ENCODE peak calls at places on chromosomes 12 and 14, in nine cellular contexts. One of them, this sample, is unnamed.

GRCh38 chr12:114879354-114879753 is 195.4 kb upstream of the TBX3 start:
- DNase-seq in HFFc6: no peak
- DNase-seq in activated B cell treated with CpG ODN at 0.5 μM for 24 hours: no peak
- DNase-seq in cardiac fibroblast: no peak
- DNase-seq in PC-3: no peak
- DNase-seq in Calu3: no peak
- DNase-seq in brain microvascular endothelial cell: no peak
- DNase-seq in dorsolateral prefrontal cortex: no peak
- DNase-seq in RWPE1: no peak
- DNase-seq in this sample: no peak

GRCh38 chr12:91205791-91206190 is 23.2 kb upstream of the DCN start:
- DNase-seq in cardiac fibroblast: no peak
- DNase-seq in activated B cell treated with CpG ODN at 0.5 μM for 24 hours: no peak
- DNase-seq in HFFc6: peak
- DNase-seq in PC-3: peak
- DNase-seq in Calu3: no peak
- DNase-seq in brain microvascular endothelial cell: no peak
- DNase-seq in RWPE1: no peak
- DNase-seq in dorsolateral prefrontal cortex: no peak
- DNase-seq in this sample: no peak

GRCh38 chr14:52235866-52236510 is 31.5 kb upstream of the PTGDR start:
- DNase-seq in RWPE1: no peak
- DNase-seq in PC-3: no peak
- DNase-seq in HFFc6: no peak
- DNase-seq in dorsolateral prefrontal cortex: no peak
- DNase-seq in cardiac fibroblast: no peak
- DNase-seq in activated B cell treated with CpG ODN at 0.5 μM for 24 hours: no peak
- DNase-seq in brain microvascular endothelial cell: no peak
- DNase-seq in Calu3: no peak
- DNase-seq in this sample: no peak

GRCh38 chr12:88764781-88765470 is 184.7 kb upstream of the KITLG start:
- DNase-seq in brain microvascular endothelial cell: no peak
- DNase-seq in cardiac fibroblast: no peak
- DNase-seq in HFFc6: no peak
- DNase-seq in activated B cell treated with CpG ODN at 0.5 μM for 24 hours: no peak
- DNase-seq in RWPE1: no peak
- DNase-seq in PC-3: no peak
- DNase-seq in Calu3: no peak
- DNase-seq in dorsolateral prefrontal cortex: no peak
- DNase-seq in this sample: no peak

GRCh38 chr12:4140607-4141301 is 132.8 kb upstream of the CCND2 start:
- DNase-seq in RWPE1: no peak
- DNase-seq in cardiac fibroblast: no peak
- DNase-seq in brain microvascular endothelial cell: no peak
- DNase-seq in dorsolateral prefrontal cortex: no peak
- DNase-seq in activated B cell treated with CpG ODN at 0.5 μM for 24 hours: no peak
- DNase-seq in Calu3: no peak
- DNase-seq in PC-3: no peak
- DNase-seq in HFFc6: no peak
- DNase-seq in this sample: no peak

GRCh38 chr12:9143929-9144328 is 28.2 kb upstream of the A2M start:
- DNase-seq in dorsolateral prefrontal cortex: no peak
- DNase-seq in cardiac fibroblast: no peak
- DNase-seq in HFFc6: no peak
- DNase-seq in brain microvascular endothelial cell: no peak
- DNase-seq in Calu3: no peak
- DNase-seq in RWPE1: no peak
- DNase-seq in PC-3: no peak
- DNase-seq in activated B cell treated with CpG ODN at 0.5 μM for 24 hours: no peak
- DNase-seq in this sample: no peak

GRCh38 chr14:23327947-23328744 is 6.9 kb downstream of the PABPN1 start:
- DNase-seq in dorsolateral prefrontal cortex: peak
- DNase-seq in activated B cell treated with CpG ODN at 0.5 μM for 24 hours: no peak
- DNase-seq in PC-3: peak
- DNase-seq in HFFc6: peak
- DNase-seq in Calu3: peak
- DNase-seq in cardiac fibroblast: peak
- DNase-seq in brain microvascular endothelial cell: peak
- DNase-seq in RWPE1: peak
- DNase-seq in this sample: peak

GRCh38 chr14:56333361-56334279 is 215.4 kb downstream of the PELI2 start:
- DNase-seq in cardiac fibroblast: peak
- DNase-seq in HFFc6: peak
- DNase-seq in activated B cell treated with CpG ODN at 0.5 μM for 24 hours: no peak
- DNase-seq in PC-3: peak
- DNase-seq in dorsolateral prefrontal cortex: no peak
- DNase-seq in RWPE1: peak
- DNase-seq in brain microvascular endothelial cell: peak
- DNase-seq in Calu3: peak
- DNase-seq in this sample: peak

GRCh38 chr12:120457133-120457532 is 10.9 kb downstream of the GATC start:
- DNase-seq in HFFc6: no peak
- DNase-seq in RWPE1: no peak
- DNase-seq in PC-3: peak
- DNase-seq in Calu3: no peak
- DNase-seq in activated B cell treated with CpG ODN at 0.5 μM for 24 hours: no peak
- DNase-seq in dorsolateral prefrontal cortex: no peak
- DNase-seq in cardiac fibroblast: no peak
- DNase-seq in brain microvascular endothelial cell: no peak
- DNase-seq in this sample: no peak

GRCh38 chr14:103073876-103074698 is 9.9 kb upstream of the LBHD2 start:
- DNase-seq in activated B cell treated with CpG ODN at 0.5 μM for 24 hours: no peak
- DNase-seq in HFFc6: no peak
- DNase-seq in Calu3: peak
- DNase-seq in RWPE1: no peak
- DNase-seq in brain microvascular endothelial cell: no peak
- DNase-seq in PC-3: no peak
- DNase-seq in dorsolateral prefrontal cortex: no peak
- DNase-seq in cardiac fibroblast: no peak
- DNase-seq in this sample: no peak

GRCh38 chr14:22748188-22748587 is 18.3 kb upstream of the OXA1L start:
- DNase-seq in HFFc6: no peak
- DNase-seq in cardiac fibroblast: no peak
- DNase-seq in PC-3: no peak
- DNase-seq in Calu3: no peak
- DNase-seq in brain microvascular endothelial cell: no peak
- DNase-seq in activated B cell treated with CpG ODN at 0.5 μM for 24 hours: no peak
- DNase-seq in dorsolateral prefrontal cortex: no peak
- DNase-seq in RWPE1: no peak
- DNase-seq in this sample: no peak

GRCh38 chr12:123938679-123939480 is 33.8 kb downstream of the CCDC92 start:
- DNase-seq in RWPE1: no peak
- DNase-seq in activated B cell treated with CpG ODN at 0.5 μM for 24 hours: no peak
- DNase-seq in HFFc6: no peak
- DNase-seq in PC-3: no peak
- DNase-seq in brain microvascular endothelial cell: no peak
- DNase-seq in Calu3: peak
- DNase-seq in dorsolateral prefrontal cortex: no peak
- DNase-seq in cardiac fibroblast: no peak
- DNase-seq in this sample: no peak
- TF ChIP-seq CTCF in RWPE1: no peak
- TF ChIP-seq CTCF in activated B cell treated with CpG ODN at 0.5 μM for 24 hours: no peak
- TF ChIP-seq CTCF in HFFc6: peak
- TF ChIP-seq CTCF in PC-3: peak
- TF ChIP-seq CTCF in brain microvascular endothelial cell: peak
- TF ChIP-seq CTCF in Calu3: no peak
- TF ChIP-seq CTCF in dorsolateral prefrontal cortex: peak
- TF ChIP-seq CTCF in cardiac fibroblast: peak
- TF ChIP-seq CTCF in this sample: peak

GRCh38 chr14:49907186-49907585 is 14.3 kb downstream of the ARF6 start:
- DNase-seq in PC-3: peak
- DNase-seq in HFFc6: no peak
- DNase-seq in cardiac fibroblast: no peak
- DNase-seq in RWPE1: no peak
- DNase-seq in brain microvascular endothelial cell: no peak
- DNase-seq in dorsolateral prefrontal cortex: no peak
- DNase-seq in Calu3: no peak
- DNase-seq in activated B cell treated with CpG ODN at 0.5 μM for 24 hours: no peak
- DNase-seq in this sample: no peak
- TF ChIP-seq CTCF in PC-3: no peak
- TF ChIP-seq CTCF in HFFc6: no peak
- TF ChIP-seq CTCF in cardiac fibroblast: no peak
- TF ChIP-seq CTCF in RWPE1: no peak
- TF ChIP-seq CTCF in brain microvascular endothelial cell: no peak
- TF ChIP-seq CTCF in dorsolateral prefrontal cortex: no peak
- TF ChIP-seq CTCF in Calu3: no peak
- TF ChIP-seq CTCF in activated B cell treated with CpG ODN at 0.5 μM for 24 hours: no peak
- TF ChIP-seq CTCF in this sample: no peak

GRCh38 chr12:106220561-106220960 is 27.3 kb downstream of the CKAP4 start:
- DNase-seq in cardiac fibroblast: no peak
- DNase-seq in RWPE1: no peak
- DNase-seq in Calu3: no peak
- DNase-seq in dorsolateral prefrontal cortex: no peak
- DNase-seq in HFFc6: no peak
- DNase-seq in PC-3: no peak
- DNase-seq in activated B cell treated with CpG ODN at 0.5 μM for 24 hours: no peak
- DNase-seq in brain microvascular endothelial cell: no peak
- DNase-seq in this sample: no peak

GRCh38 chr12:106223485-106224391 is 24.1 kb downstream of the CKAP4 start:
- DNase-seq in PC-3: peak
- DNase-seq in activated B cell treated with CpG ODN at 0.5 μM for 24 hours: peak
- DNase-seq in dorsolateral prefrontal cortex: peak
- DNase-seq in Calu3: peak
- DNase-seq in brain microvascular endothelial cell: peak
- DNase-seq in cardiac fibroblast: peak
- DNase-seq in HFFc6: peak
- DNase-seq in RWPE1: peak
- DNase-seq in this sample: peak

GRCh38 chr12:106226884-106227640 is 20.8 kb downstream of the CKAP4 start:
- DNase-seq in HFFc6: peak
- DNase-seq in PC-3: peak
- DNase-seq in brain microvascular endothelial cell: peak
- DNase-seq in dorsolateral prefrontal cortex: no peak
- DNase-seq in activated B cell treated with CpG ODN at 0.5 μM for 24 hours: no peak
- DNase-seq in RWPE1: peak
- DNase-seq in cardiac fibroblast: peak
- DNase-seq in Calu3: peak
- DNase-seq in this sample: peak

GRCh38 chr12:106227641-106228319 is 20.0 kb downstream of the CKAP4 start:
- DNase-seq in HFFc6: no peak
- DNase-seq in cardiac fibroblast: peak
- DNase-seq in PC-3: peak
- DNase-seq in RWPE1: peak
- DNase-seq in brain microvascular endothelial cell: no peak
- DNase-seq in activated B cell treated with CpG ODN at 0.5 μM for 24 hours: no peak
- DNase-seq in dorsolateral prefrontal cortex: no peak
- DNase-seq in Calu3: peak
- DNase-seq in this sample: no peak

GRCh38 chr12:106224392-106224706 is 23.5 kb downstream of the CKAP4 start:
- DNase-seq in activated B cell treated with CpG ODN at 0.5 μM for 24 hours: no peak
- DNase-seq in PC-3: no peak
- DNase-seq in brain microvascular endothelial cell: no peak
- DNase-seq in dorsolateral prefrontal cortex: no peak
- DNase-seq in HFFc6: no peak
- DNase-seq in RWPE1: no peak
- DNase-seq in Calu3: no peak
- DNase-seq in cardiac fibroblast: no peak
- DNase-seq in this sample: no peak
- TF ChIP-seq CTCF in activated B cell treated with CpG ODN at 0.5 μM for 24 hours: no peak
- TF ChIP-seq CTCF in PC-3: peak
- TF ChIP-seq CTCF in brain microvascular endothelial cell: no peak
- TF ChIP-seq CTCF in dorsolateral prefrontal cortex: no peak
- TF ChIP-seq CTCF in HFFc6: peak
- TF ChIP-seq CTCF in RWPE1: peak
- TF ChIP-seq CTCF in Calu3: no peak
- TF ChIP-seq CTCF in cardiac fibroblast: no peak
- TF ChIP-seq CTCF in this sample: no peak

GRCh38 chr12:19972325-19973288 is 395.7 kb upstream of the PDE3A start:
- DNase-seq in brain microvascular endothelial cell: peak
- DNase-seq in cardiac fibroblast: no peak
- DNase-seq in activated B cell treated with CpG ODN at 0.5 μM for 24 hours: no peak
- DNase-seq in HFFc6: no peak
- DNase-seq in dorsolateral prefrontal cortex: no peak
- DNase-seq in RWPE1: no peak
- DNase-seq in Calu3: peak
- DNase-seq in PC-3: no peak
- DNase-seq in this sample: peak

GRCh38 chr12:19971881-19972280 is 396.5 kb upstream of the PDE3A start:
- DNase-seq in cardiac fibroblast: no peak
- DNase-seq in RWPE1: no peak
- DNase-seq in brain microvascular endothelial cell: no peak
- DNase-seq in activated B cell treated with CpG ODN at 0.5 μM for 24 hours: no peak
- DNase-seq in dorsolateral prefrontal cortex: no peak
- DNase-seq in Calu3: peak
- DNase-seq in PC-3: no peak
- DNase-seq in HFFc6: no peak
- DNase-seq in this sample: no peak

GRCh38 chr12:19970826-19971225 is 397.5 kb upstream of the PDE3A start:
- DNase-seq in activated B cell treated with CpG ODN at 0.5 μM for 24 hours: no peak
- DNase-seq in PC-3: no peak
- DNase-seq in RWPE1: no peak
- DNase-seq in HFFc6: no peak
- DNase-seq in dorsolateral prefrontal cortex: no peak
- DNase-seq in Calu3: no peak
- DNase-seq in cardiac fibroblast: no peak
- DNase-seq in brain microvascular endothelial cell: no peak
- DNase-seq in this sample: no peak

GRCh38 chr12:19970116-19970515 is 398.2 kb upstream of the PDE3A start:
- DNase-seq in cardiac fibroblast: peak
- DNase-seq in dorsolateral prefrontal cortex: no peak
- DNase-seq in PC-3: no peak
- DNase-seq in Calu3: no peak
- DNase-seq in activated B cell treated with CpG ODN at 0.5 μM for 24 hours: no peak
- DNase-seq in HFFc6: peak
- DNase-seq in brain microvascular endothelial cell: peak
- DNase-seq in RWPE1: no peak
- DNase-seq in this sample: peak

GRCh38 chr12:19971396-19971802 is 396.9 kb upstream of the PDE3A start:
- DNase-seq in brain microvascular endothelial cell: peak
- DNase-seq in HFFc6: no peak
- DNase-seq in RWPE1: no peak
- DNase-seq in dorsolateral prefrontal cortex: no peak
- DNase-seq in activated B cell treated with CpG ODN at 0.5 μM for 24 hours: no peak
- DNase-seq in PC-3: no peak
- DNase-seq in Calu3: peak
- DNase-seq in cardiac fibroblast: peak
- DNase-seq in this sample: peak
- TF ChIP-seq CTCF in brain microvascular endothelial cell: peak
- TF ChIP-seq CTCF in HFFc6: no peak
- TF ChIP-seq CTCF in RWPE1: no peak
- TF ChIP-seq CTCF in dorsolateral prefrontal cortex: no peak
- TF ChIP-seq CTCF in activated B cell treated with CpG ODN at 0.5 μM for 24 hours: no peak
- TF ChIP-seq CTCF in PC-3: no peak
- TF ChIP-seq CTCF in Calu3: no peak
- TF ChIP-seq CTCF in cardiac fibroblast: no peak
- TF ChIP-seq CTCF in this sample: peak

DNA sequence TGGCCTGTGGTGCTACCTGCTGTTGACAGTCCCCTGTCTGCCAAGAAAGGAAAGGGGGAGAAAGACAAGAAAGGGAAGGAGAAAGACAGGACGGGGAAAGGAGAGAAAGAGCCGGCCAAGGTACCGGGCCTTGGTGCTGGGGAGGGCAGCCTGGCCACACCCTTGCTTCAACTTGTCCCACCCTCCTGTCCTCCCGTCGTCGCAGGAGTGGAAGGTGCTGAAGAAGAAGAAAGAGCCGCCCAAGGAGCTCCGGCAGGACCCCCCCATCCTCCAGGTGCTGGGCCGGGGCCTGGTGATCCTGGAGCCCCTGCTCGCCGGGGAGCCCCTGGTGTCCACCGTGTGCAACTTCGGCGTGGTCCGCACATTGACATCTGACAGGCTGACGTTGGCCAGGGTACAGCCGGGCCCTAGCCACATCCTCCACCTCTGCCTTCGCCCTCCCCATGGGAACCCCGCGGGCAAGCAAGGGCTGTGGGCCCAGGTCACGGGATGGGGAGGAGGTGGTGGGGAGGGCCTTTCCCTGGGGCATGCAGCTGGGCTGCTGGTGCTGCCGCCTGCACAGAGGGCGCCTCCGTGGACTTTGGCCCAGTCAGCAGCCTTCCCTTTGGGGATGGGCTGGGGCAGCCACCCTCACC is 2.9 kb upstream of the B3GNT4 start:
- DNase-seq in activated B cell treated with CpG ODN at 0.5 μM for 24 hours: no peak
- DNase-seq in brain microvascular endothelial cell: no peak
- DNase-seq in PC-3: no peak
- DNase-seq in Calu3: no peak
- DNase-seq in RWPE1: no peak
- DNase-seq in cardiac fibroblast: no peak
- DNase-seq in HFFc6: no peak
- DNase-seq in dorsolateral prefrontal cortex: no peak
- DNase-seq in this sample: no peak
- TF ChIP-seq CTCF in activated B cell treated with CpG ODN at 0.5 μM for 24 hours: no peak
- TF ChIP-seq CTCF in brain microvascular endothelial cell: peak
- TF ChIP-seq CTCF in PC-3: peak
- TF ChIP-seq CTCF in Calu3: no peak
- TF ChIP-seq CTCF in RWPE1: no peak
- TF ChIP-seq CTCF in cardiac fibroblast: no peak
- TF ChIP-seq CTCF in HFFc6: peak
- TF ChIP-seq CTCF in dorsolateral prefrontal cortex: no peak
- TF ChIP-seq CTCF in this sample: no peak